ENCODE peak calls at places on chromosome 3, in ten cellular contexts. M is stomach, J is upper lobe of right lung, Y is lung, X is Panc1, S is SK-N-SH, A is IMR-90, Q is tibial artery, R is cardiac muscle cell, H is sigmoid colon. W is an unnamed sample.

GRCh38 chr3:190032924-190033323 is 87.8 kb downstream of the P3H2 start:
- DNase-seq in M (no peak), J (no peak), Y (no peak), X (no peak), S (no peak), A (no peak), Q (no peak), R (no peak), H (no peak), W (no peak)

GRCh38 chr3:41808152-41808551 is 153.8 kb downstream of the ULK4 start:
- DNase-seq in M (no peak), J (no peak), Y (no peak), X (no peak), S (no peak), A (peak; percentile 64), Q (no peak), R (peak; percentile 68), H (no peak), W (no peak)

GRCh38 chr3:24522155-24522579 is 27.5 kb upstream of the THRB start:
- DNase-seq in M (no peak), J (no peak), Y (no peak), X (no peak), S (no peak), A (no peak), Q (no peak), R (peak; percentile 20), H (no peak), W (peak; percentile 34)

GRCh38 chr3:85050806-85051205 is 92.0 kb downstream of the CADM2 start:
- DNase-seq in M (no peak), J (no peak), Y (no peak), X (no peak), S (no peak), A (no peak), Q (no peak), R (no peak), H (no peak), W (no peak)

GRCh38 chr3:124926426-124927116 is 8.0 kb downstream of the MUC13 start:
- DNase-seq in M (no peak), J (no peak), Y (no peak), X (no peak), S (no peak), A (peak; percentile 36), Q (no peak), R (no peak), H (no peak), W (no peak)

GRCh38 chr3:153285982-153286381 is 124.0 kb downstream of the RAP2B start:
- DNase-seq in M (no peak), J (no peak), Y (no peak), X (no peak), S (no peak), A (no peak), Q (no peak), R (no peak), H (no peak), W (no peak)

GRCh38 chr3:23271876-23272741 is 69.0 kb downstream of the UBE2E2 start:
- DNase-seq in M (no peak), J (no peak), Y (no peak), X (no peak), S (no peak), A (no peak), Q (no peak), R (peak; percentile 29), H (no peak), W (no peak)

GRCh38 chr3:103906304-103906703 is 1460.4 kb upstream of the ALCAM start:
- DNase-seq in M (no peak), J (no peak), Y (no peak), X (no peak), S (peak; percentile 3), A (no peak), Q (no peak), R (no peak), H (no peak), W (no peak)

GRCh38 chr3:138861755-138862333 is 27.1 kb upstream of the PIK3CB start:
- DNase-seq in M (no peak), J (no peak), Y (no peak), X (no peak), S (no peak), A (peak; percentile 81), Q (no peak), R (peak; percentile 23), H (no peak), W (no peak)

GRCh38 chr3:42497009-42497731 is 5.3 kb upstream of the VIPR1 start:
- DNase-seq in M (peak; percentile 22), J (peak; percentile 48), Y (no peak), X (no peak), S (no peak), A (peak; percentile 19), Q (peak; percentile 50), R (peak; percentile 67), H (peak; percentile 24), W (no peak)

DNA sequence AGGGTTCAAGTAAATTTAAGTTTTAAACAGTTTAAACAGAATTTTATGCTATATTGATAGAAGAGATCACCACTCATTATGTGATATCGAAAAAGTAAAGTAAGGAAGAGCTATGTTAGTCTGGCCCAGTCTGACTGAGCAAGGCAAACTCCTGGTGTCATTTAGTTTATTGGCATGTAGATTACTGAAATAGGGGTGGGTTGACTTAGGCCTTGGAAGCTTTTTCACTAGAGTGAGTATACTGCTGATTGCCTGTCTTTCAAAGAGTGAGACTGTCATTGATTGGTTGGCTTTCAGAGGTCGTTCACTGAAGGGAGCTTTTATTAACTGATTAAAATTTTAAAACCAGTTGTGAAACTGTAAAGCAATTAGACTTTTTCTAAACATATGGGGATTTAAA is 294.5 kb downstream of the NAALADL2 start:
- DNase-seq in M (no peak), J (no peak), Y (no peak), X (no peak), S (no peak), A (no peak), Q (no peak), R (no peak), H (no peak), W (no peak)
- H3K4me1 ChIP-seq in M (peaks cover 4% of the 10 kb centered on the region), J (no peaks in the 10 kb centered on the region), Y (no peaks in the 10 kb centered on the region), X (no peaks in the 10 kb centered on the region), S (peaks cover 3% of the 10 kb centered on the region), A (no peaks in the 10 kb centered on the region), Q (no peaks in the 10 kb centered on the region), R (no peaks in the 10 kb centered on the region), H (no peaks in the 10 kb centered on the region), W (peaks cover 6% of the 10 kb centered on the region)

GRCh38 chr3:94525039-94525438 is 462.2 kb downstream of the NSUN3 start:
- DNase-seq in M (no peak), J (no peak), Y (no peak), X (no peak), S (no peak), A (peak; percentile 13), Q (no peak), R (peak; percentile 39), H (no peak), W (no peak)

GRCh38 chr3:94520364-94520763 is 457.5 kb downstream of the NSUN3 start:
- DNase-seq in M (no peak), J (no peak), Y (no peak), X (no peak), S (no peak), A (no peak), Q (no peak), R (no peak), H (no peak), W (no peak)

GRCh38 chr3:94524102-94524922 is 461.5 kb downstream of the NSUN3 start:
- DNase-seq in M (no peak), J (no peak), Y (peak; percentile 38), X (no peak), S (no peak), A (no peak), Q (no peak), R (no peak), H (no peak), W (no peak)

DNA sequence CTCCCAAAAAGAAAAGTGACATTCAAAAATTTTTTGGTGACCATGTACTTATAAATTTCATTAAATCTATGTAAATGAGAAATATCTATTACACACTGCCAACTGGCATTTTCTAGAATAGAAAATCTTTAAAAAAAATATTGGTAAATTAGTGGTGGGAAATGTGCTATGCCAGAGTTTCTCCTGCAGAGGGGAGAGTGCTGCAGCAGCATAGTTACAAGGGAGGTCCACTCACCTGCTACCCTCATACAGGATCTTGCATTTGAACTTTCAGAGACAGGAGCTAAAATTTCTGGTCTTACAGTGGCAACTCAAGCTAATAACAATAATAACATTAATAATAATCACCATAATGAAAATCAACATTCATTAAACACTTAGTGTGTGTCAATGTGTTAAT is 459.6 kb downstream of the NSUN3 start:
- DNase-seq in M (no peak), J (no peak), Y (no peak), X (no peak), S (no peak), A (no peak), Q (no peak), R (no peak), H (no peak), W (no peak)
- H3K4me3 ChIP-seq in M (no peak overlapping the region), J (no peak overlapping the region), Y (no peak overlapping the region), X (no peak overlapping the region), S (no peak overlapping the region), A (no peak overlapping the region), Q (no peak overlapping the region), R (no peak overlapping the region), H (no peak overlapping the region), W (no peak overlapping the region)

DNA sequence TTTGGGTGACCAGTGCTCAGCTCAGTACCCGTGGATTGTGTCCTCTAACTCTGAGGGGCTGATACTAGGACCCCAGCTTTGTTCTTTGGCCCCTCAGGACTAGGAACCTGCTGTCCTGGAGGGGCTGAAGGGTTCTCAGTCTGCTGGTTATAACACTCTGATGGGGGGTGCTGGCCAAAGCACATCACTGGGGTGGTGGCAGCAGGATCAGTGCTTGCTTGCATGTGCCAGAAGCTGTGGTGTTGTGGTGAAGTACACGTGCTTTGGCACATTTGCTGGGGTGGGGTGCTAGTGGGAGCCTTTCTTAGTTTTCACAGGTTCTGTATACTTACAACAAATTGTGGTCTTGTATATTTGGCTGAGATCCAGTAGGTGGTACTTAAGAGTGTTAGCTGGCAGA is 344.2 kb downstream of the EDEM1 start:
- DNase-seq in M (no peak), J (peak; percentile 34), Y (no peak), X (no peak), S (no peak), A (no peak), Q (no peak), R (no peak), H (no peak), W (no peak)
- TF ChIP-seq CTCF in M (no peak), J (no peak), Y (no peak), X (no peak), S (no peak), A (no peak), Q (no peak), R (no peak), H (no peak), W (no peak)

GRCh38 chr3:152257246-152258074 is 11.3 kb upstream of the MBNL1 start:
- DNase-seq in M (no peak), J (no peak), Y (no peak), X (no peak), S (no peak), A (peak; percentile 49), Q (no peak), R (no peak), H (no peak), W (no peak)
- H3K4me1 ChIP-seq in M (peaks cover 58% of the 10 kb centered on the region), J (peaks cover 36% of the 10 kb centered on the region), Y (peaks cover 5% of the 10 kb centered on the region), X (no peaks in the 10 kb centered on the region), S (no peaks in the 10 kb centered on the region), A (peaks cover 10% of the 10 kb centered on the region), Q (no peaks in the 10 kb centered on the region), R (peaks cover 15% of the 10 kb centered on the region), H (peaks cover 48% of the 10 kb centered on the region), W (peaks cover 16% of the 10 kb centered on the region)